ENCODE peak calls at places on chromosomes 1 and 21, in seven cellular contexts. B is skeletal muscle cell, I is testis, L is activated gamma-delta T cell, R is psoas muscle, Q is endothelial cell, A is kidney epithelial cell. O is an unnamed sample.

GRCh38 chr1:15950302-15950701 is 25.6 kb downstream of the ZBTB17 start:
- DNase-seq in B (no peak), I (no peak), L (no peak), R (no peak), Q (no peak), A (no peak), O (no peak)

GRCh38 chr1:72567511-72567910 is 285.2 kb upstream of the NEGR1 start:
- DNase-seq in B (peak), I (no peak), L (no peak), R (no peak), Q (no peak), A (no peak), O (no peak)

GRCh38 chr1:184889183-184889582 is 85.1 kb downstream of the NIBAN1 start:
- DNase-seq in B (no peak), I (no peak), L (no peak), R (no peak), Q (no peak), A (no peak), O (no peak)

GRCh38 chr1:41500781-41501518 is 16.5 kb upstream of the EDN2 start:
- DNase-seq in B (no peak), I (no peak), L (no peak), R (no peak), Q (no peak), A (no peak), O (no peak)

GRCh38 chr21:36696640-36697472 is 2.1 kb upstream of the SIM2 start:
- DNase-seq in B (no peak), I (no peak), L (no peak), R (no peak), Q (peak), A (no peak), O (no peak)

GRCh38 chr1:186492531-186493291 is 31.8 kb upstream of the PDC start:
- DNase-seq in B (no peak), I (no peak), L (no peak), R (no peak), Q (no peak), A (no peak), O (no peak)

GRCh38 chr21:14753069-14753465 is 207.0 kb upstream of the SAMSN1 start:
- DNase-seq in B (no peak), I (no peak), L (no peak), R (no peak), Q (no peak), A (no peak), O (no peak)

GRCh38 chr1:215704089-215704860 is 137.2 kb downstream of the KCTD3 start:
- DNase-seq in B (peak), I (no peak), L (no peak), R (no peak), Q (no peak), A (no peak), O (no peak)

GRCh38 chr1:228151170-228151513 is 1.4 kb downstream of the GJC2 start:
- DNase-seq in B (no peak), I (no peak), L (no peak), R (no peak), Q (no peak), A (no peak), O (no peak)

GRCh38 chr1:5105744-5106143 is 451.3 kb downstream of the AJAP1 start:
- DNase-seq in B (no peak), I (no peak), L (no peak), R (no peak), Q (no peak), A (no peak), O (no peak)

GRCh38 chr1:224579526-224579925 is 36.6 kb upstream of the CNIH3 start:
- DNase-seq in B (peak), I (no peak), L (no peak), R (no peak), Q (no peak), A (no peak), O (no peak)

GRCh38 chr1:26020390-26020789 is 1.2 kb upstream of the EXTL1 start:
- DNase-seq in B (no peak), I (peak), L (no peak), R (no peak), Q (no peak), A (no peak), O (no peak)

GRCh38 chr1:39590546-39590945 is 14.0 kb upstream of the PABPC4 start:
- DNase-seq in B (no peak), I (no peak), L (no peak), R (no peak), Q (no peak), A (no peak), O (no peak)

GRCh38 chr1:30768830-30769718 is 11.5 kb upstream of the LAPTM5 start:
- DNase-seq in B (no peak), I (no peak), L (no peak), R (no peak), Q (peak), A (no peak), O (no peak)

GRCh38 chr1:158037876-158038359 is 44.5 kb downstream of the KIRREL1 start:
- DNase-seq in B (peak), I (no peak), L (no peak), R (peak), Q (no peak), A (no peak), O (peak)

GRCh38 chr1:28297826-28298225 is 31.0 kb upstream of the MED18 start:
- DNase-seq in B (no peak), I (no peak), L (no peak), R (no peak), Q (no peak), A (no peak), O (no peak)

GRCh38 chr21:24941316-24942185 is 665.7 kb downstream of the MRPL39 start:
- DNase-seq in B (no peak), I (no peak), L (no peak), R (no peak), Q (no peak), A (no peak), O (no peak)

GRCh38 chr1:52973843-52974242 is 46.8 kb downstream of the SCP2 start:
- DNase-seq in B (no peak), I (no peak), L (no peak), R (no peak), Q (no peak), A (no peak), O (no peak)

GRCh38 chr1:154422521-154422920 is 17.4 kb downstream of the IL6R start:
- DNase-seq in B (no peak), I (no peak), L (no peak), R (no peak), Q (no peak), A (no peak), O (no peak)

GRCh38 chr1:87329051-87329755 is 523 bp downstream of the LMO4 start:
- DNase-seq in B (no peak), I (peak), L (no peak), R (peak), Q (peak), A (no peak), O (no peak)

GRCh38 chr1:215119071-215119470 is 36.5 kb downstream of the KCNK2 start:
- DNase-seq in B (no peak), I (no peak), L (no peak), R (no peak), Q (no peak), A (no peak), O (no peak)

GRCh38 chr1:116091083-116091482 is 20.1 kb upstream of the MAB21L3 start:
- DNase-seq in B (no peak), I (no peak), L (no peak), R (no peak), Q (no peak), A (no peak), O (no peak)

GRCh38 chr1:114986286-114986685 is 43.3 kb upstream of the TSHB start:
- DNase-seq in B (no peak), I (no peak), L (no peak), R (no peak), Q (no peak), A (no peak), O (no peak)